ENCODE peak calls at places on chromosomes 3 and 15, in six cellular contexts. Q is K562, C is GM12878, H is SK-N-SH, A is HepG2, G is H1. S is an unnamed sample.

GRCh38 chr15:38652998-38653397 is 88.4 kb upstream of the RASGRP1 start:
- DNase-seq in Q (no peak), C (no peak), H (no peak), A (no peak), G (no peak), S (no peak)

GRCh38 chr3:50203113-50203852 is 1.8 kb upstream of the SLC38A3 start:
- DNase-seq in Q (no peak), C (no peak), H (no peak), A (peak), G (no peak), S (no peak)

GRCh38 chr3:148999806-149000205 is 8.5 kb downstream of the GYG1 start:
- DNase-seq in Q (no peak), C (no peak), H (no peak), A (no peak), G (no peak), S (no peak)

GRCh38 chr3:33231755-33232465 is 13.3 kb upstream of the SUSD5 start:
- DNase-seq in Q (no peak), C (no peak), H (no peak), A (no peak), G (no peak), S (no peak)

GRCh38 chr3:154842546-154842945 is 237.6 kb upstream of the MME start:
- DNase-seq in Q (no peak), C (no peak), H (no peak), A (no peak), G (no peak), S (no peak)

GRCh38 chr3:127730666-127731294 is 58.0 kb downstream of the ABTB1 start:
- DNase-seq in Q (no peak), C (no peak), H (no peak), A (no peak), G (no peak), S (no peak)

GRCh38 chr3:70247955-70248354 is 64.5 kb downstream of the MDFIC2 start:
- DNase-seq in Q (no peak), C (no peak), H (no peak), A (no peak), G (no peak), S (no peak)

GRCh38 chr15:66293419-66294156 is at the start of gene DIS3L:
- DNase-seq in Q (peak), C (peak), H (peak), A (peak), G (no peak), S (no peak)

GRCh38 chr15:30926161-30926560 is 22.4 kb downstream of the FAN1 start:
- DNase-seq in Q (no peak), C (no peak), H (no peak), A (no peak), G (no peak), S (no peak)

GRCh38 chr15:57237282-57237642 is 139.0 kb upstream of the CGNL1 start:
- DNase-seq in Q (no peak), C (no peak), H (no peak), A (no peak), G (no peak), S (no peak)

GRCh38 chr15:85579957-85580694 is 199.7 kb downstream of the AKAP13 start:
- DNase-seq in Q (no peak), C (no peak), H (no peak), A (no peak), G (no peak), S (no peak)

GRCh38 chr15:48674876-48675275 is 29.4 kb upstream of the FBN1 start:
- DNase-seq in Q (no peak), C (no peak), H (no peak), A (no peak), G (no peak), S (no peak)

GRCh38 chr15:70690491-70691281 is 72.7 kb downstream of the UACA start:
- DNase-seq in Q (no peak), C (no peak), H (no peak), A (peak), G (no peak), S (no peak)

GRCh38 chr3:194130807-194131589 is 5.0 kb upstream of the HES1 start:
- DNase-seq in Q (no peak), C (peak), H (no peak), A (peak), G (no peak), S (no peak)

GRCh38 chr3:57960174-57960505 is 48.1 kb upstream of the FLNB start:
- DNase-seq in Q (peak), C (no peak), H (no peak), A (peak), G (no peak), S (no peak)
- H3K27ac ChIP-seq in Q (no peak), C (no peak), H (no peak), A (peak), G (no peak), S (no peak)

DNA sequence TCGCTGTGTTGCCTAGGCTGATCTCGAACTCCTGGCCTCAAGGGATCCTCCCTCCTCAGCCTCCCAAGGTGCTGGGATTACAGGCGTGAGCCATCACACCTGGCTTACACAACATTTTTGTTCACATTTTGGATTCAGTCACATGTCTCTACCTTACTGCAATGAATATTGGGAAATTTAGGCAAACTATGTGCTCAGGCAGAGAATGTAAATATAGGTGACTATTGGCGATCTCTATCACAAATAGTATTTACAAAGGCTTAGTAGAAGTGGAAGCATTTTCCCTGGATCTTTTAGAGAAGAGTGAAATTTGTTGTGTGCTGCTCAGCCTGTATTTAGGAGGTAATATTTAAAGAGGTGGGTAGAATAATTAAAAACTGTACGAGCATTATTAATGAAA is 20.7 kb downstream of the SCAANT1 start:
- DNase-seq in Q (no peak), C (no peak), H (no peak), A (peak), G (no peak), S (no peak)
- TF ChIP-seq MAX in Q (no peak), C (no peak), H (no peak), A (no peak), G (no peak), S (no peak)

GRCh38 chr15:43105077-43105769 is 615 bp downstream of the UBR1 start:
- DNase-seq in Q (peak), C (no peak), H (peak), A (peak), G (no peak), S (no peak)
- TF ChIP-seq JUND in Q (no peak), C (no peak), H (no peak), A (no peak), G (no peak), S (no peak)

GRCh38 chr15:59124261-59124660 is 19.3 kb downstream of the CCNB2 start:
- DNase-seq in Q (no peak), C (no peak), H (no peak), A (no peak), G (no peak), S (no peak)
- H3K27ac ChIP-seq in Q (no peak), C (no peak), H (no peak), A (no peak), G (no peak), S (no peak)

GRCh38 chr3:141860766-141861513 is 15.5 kb upstream of the ATP1B3 start:
- DNase-seq in Q (peak), C (no peak), H (no peak), A (no peak), G (no peak), S (no peak)

GRCh38 chr3:141860086-141860669 is 16.3 kb upstream of the ATP1B3 start:
- DNase-seq in Q (no peak), C (no peak), H (no peak), A (no peak), G (no peak), S (no peak)

GRCh38 chr3:141863497-141863896 is 12.9 kb upstream of the ATP1B3 start:
- DNase-seq in Q (no peak), C (no peak), H (no peak), A (no peak), G (no peak), S (no peak)

GRCh38 chr3:141859651-141860050 is 16.8 kb upstream of the ATP1B3 start:
- DNase-seq in Q (no peak), C (no peak), H (no peak), A (no peak), G (no peak), S (no peak)

GRCh38 chr3:141862279-141862816 is 14.1 kb upstream of the ATP1B3 start:
- DNase-seq in Q (no peak), C (no peak), H (no peak), A (no peak), G (no peak), S (no peak)
- TF ChIP-seq MAX in Q (no peak), C (no peak), H (no peak), A (no peak), G (no peak), S (no peak)

DNA sequence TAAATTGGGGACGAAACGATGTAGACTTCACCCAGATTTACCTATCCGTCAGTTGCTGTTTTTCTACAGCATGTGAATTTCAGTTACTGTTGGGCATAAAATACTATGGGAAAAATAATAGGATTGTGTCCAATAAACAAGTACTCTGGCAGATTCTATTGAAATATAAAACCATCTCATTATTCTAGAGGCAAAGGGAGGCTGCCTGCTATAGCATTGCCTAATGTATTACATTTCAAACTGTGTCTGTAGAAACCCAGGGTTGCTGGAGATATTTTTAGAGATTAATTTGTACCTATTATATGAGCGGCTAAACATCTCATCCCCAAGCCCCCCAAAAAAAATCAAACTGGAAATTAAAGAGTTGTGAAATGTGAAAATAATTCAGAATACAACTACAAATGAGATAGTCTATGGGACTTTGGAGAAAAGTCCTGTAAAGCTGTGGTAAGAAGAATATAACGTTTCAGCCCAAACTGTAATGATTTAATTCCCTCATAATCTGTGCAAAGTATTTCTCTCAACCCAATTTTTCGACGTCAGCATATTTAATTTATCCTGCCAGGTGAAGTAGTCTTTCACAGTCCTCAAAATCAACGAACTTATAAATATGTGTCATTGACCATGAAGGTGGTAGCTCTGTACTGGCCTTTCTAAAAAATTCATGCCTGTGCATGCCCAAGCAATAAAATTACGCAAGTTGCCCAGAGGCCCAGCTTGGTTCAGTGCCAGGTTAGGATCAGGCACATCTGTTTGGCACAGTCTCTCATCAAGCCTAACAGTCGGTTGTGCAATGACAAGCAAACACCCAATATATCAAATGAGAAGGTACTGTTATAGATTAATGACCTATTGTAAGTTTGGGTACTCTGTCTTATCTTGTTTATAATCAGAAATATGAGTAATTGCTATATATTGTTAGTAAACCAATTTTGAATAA is 159.3 kb upstream of the IL12A start:
- DNase-seq in Q (no peak), C (no peak), H (peak), A (peak), G (no peak), S (peak)
- TF ChIP-seq JUND in Q (no peak), C (no peak), H (peak), A (no peak), G (no peak), S (peak)